ENCODE peak calls at places on chromosomes 5 and 9, in nine cellular contexts. X is esophagus squamous epithelium, W is HCT116, A is AG10803, R is dorsolateral prefrontal cortex, K is heart left ventricle, I is tibial artery, N is IMR-90, C is Peyer's patch. V is an unnamed sample.
A peak's percentile ranks its signal among the peaks of the same experiment; 100 is the strongest.

GRCh38 chr9:110115868-110116542 is 92.0 kb downstream of the C9orf152 start:
- DNase-seq in A (peak; percentile 77), R (no peak), W (no peak), N (peak; percentile 91), I (no peak), K (no peak), X (no peak), C (no peak), V (no peak)

GRCh38 chr5:150836703-150837102 is 9.6 kb upstream of the IRGM start:
- DNase-seq in X (no peak), C (no peak), R (no peak), W (no peak), N (no peak), A (no peak), K (no peak), I (no peak), V (no peak)

GRCh38 chr9:131312822-131313770 is 23.6 kb downstream of the PLPP7 start:
- DNase-seq in K (no peak), W (no peak), A (no peak), C (no peak), N (no peak), I (no peak), X (no peak), R (peak; percentile 31), V (no peak)

GRCh38 chr5:16894236-16895057 is 41.6 kb downstream of the MYO10 start:
- DNase-seq in K (no peak), X (no peak), I (no peak), W (peak; percentile 89), A (peak; percentile 73), C (peak; percentile 75), N (peak; percentile 96), R (no peak), V (no peak)

GRCh38 chr5:156824800-156825199 is 25.3 kb upstream of the PPP1R2B start:
- DNase-seq in K (no peak), I (no peak), W (peak; percentile 21), A (peak; percentile 72), C (no peak), N (peak; percentile 58), R (peak; percentile 19), X (no peak), V (no peak)

GRCh38 chr9:24487250-24487861 is 58.3 kb downstream of the IZUMO3 start:
- DNase-seq in I (no peak), K (no peak), X (no peak), R (no peak), C (no peak), N (no peak), A (no peak), W (no peak), V (no peak)

GRCh38 chr5:597871-598563 is 14.1 kb upstream of the CEP72 start:
- DNase-seq in A (no peak), K (no peak), R (no peak), W (no peak), C (no peak), I (no peak), N (no peak), X (no peak), V (no peak)

GRCh38 chr5:99590806-99591205 is 662.0 kb upstream of the CHD1 start:
- DNase-seq in X (no peak), K (no peak), W (no peak), R (no peak), C (no peak), A (no peak), N (no peak), I (no peak), V (no peak)

GRCh38 chr9:92608221-92609141 is 61.5 kb downstream of the IPPK start:
- DNase-seq in R (no peak), N (no peak), C (no peak), A (peak; percentile 43), W (no peak), K (peak; percentile 60), X (no peak), I (no peak), V (no peak)

GRCh38 chr5:94433393-94434149 is 184.8 kb downstream of the KIAA0825 start:
- DNase-seq in W (peak; percentile 73), R (no peak), K (no peak), C (no peak), X (no peak), A (peak; percentile 95), I (peak; percentile 54), N (peak; percentile 64), V (no peak)

GRCh38 chr5:102715405-102715804 is 39.7 kb upstream of the PAM start:
- DNase-seq in A (peak; percentile 93), N (peak; percentile 90), K (no peak), X (no peak), C (no peak), I (no peak), W (peak; percentile 60), R (no peak), V (no peak)

GRCh38 chr9:84997472-84997871 is 327.9 kb downstream of the NTRK2 start:
- DNase-seq in W (no peak), C (no peak), A (no peak), I (no peak), X (no peak), R (peak; percentile 30), K (no peak), N (no peak), V (no peak)

GRCh38 chr9:70802206-70802605 is 319.2 kb downstream of the TRPM3 start:
- DNase-seq in C (no peak), R (no peak), A (peak; percentile 76), K (no peak), W (no peak), I (no peak), X (no peak), N (no peak), V (no peak)

GRCh38 chr5:98865690-98866089 is 63.1 kb downstream of the CHD1 start:
- DNase-seq in R (no peak), W (no peak), N (no peak), I (no peak), C (no peak), A (no peak), K (no peak), X (no peak), V (no peak)

GRCh38 chr5:154896562-154896919 is 38.1 kb downstream of the CNOT8 start:
- DNase-seq in W (no peak), A (no peak), R (no peak), N (no peak), I (no peak), K (no peak), X (no peak), C (no peak), V (no peak)

GRCh38 chr9:88478236-88478635 is 56.7 kb upstream of the NXNL2 start:
- DNase-seq in K (no peak), I (no peak), R (no peak), A (no peak), N (peak; percentile 22), C (no peak), X (no peak), W (no peak), V (no peak)

GRCh38 chr5:105956456-105957177 is 1714.1 kb downstream of the EFNA5 start:
- DNase-seq in X (no peak), R (no peak), N (peak; percentile 35), A (no peak), I (no peak), K (no peak), C (no peak), W (no peak), V (no peak)

GRCh38 chr5:144691936-144692335 is 521.3 kb downstream of the KCTD16 start:
- DNase-seq in X (no peak), C (no peak), A (no peak), I (no peak), R (no peak), N (peak; percentile 1), K (no peak), W (no peak), V (no peak)

GRCh38 chr9:113578877-113579269 is 115.3 kb downstream of the RGS3 start:
- DNase-seq in W (peak; percentile 59), X (peak; percentile 41), N (peak; percentile 97), C (peak; percentile 63), R (no peak), I (peak; percentile 62), A (peak; percentile 92), K (no peak), V (no peak)

GRCh38 chr5:31864015-31864414 is 225.1 kb downstream of the PDZD2 start:
- DNase-seq in R (no peak), A (no peak), X (no peak), I (no peak), C (no peak), N (no peak), W (no peak), K (no peak), V (no peak)
- TF ChIP-seq CTCF in R (no peak), A (no peak), X (no peak), I (no peak), C (no peak), N (no peak), W (no peak), K (no peak), V (no peak)

GRCh38 chr9:16133556-16134227 is 580.8 kb downstream of the CCDC171 start:
- DNase-seq in A (peak; percentile 56), N (peak; percentile 48), C (peak; percentile 56), I (peak; percentile 30), X (no peak), R (peak; percentile 31), W (peak; percentile 70), K (no peak), V (no peak)
- TF ChIP-seq CTCF in A (peak; percentile 61), N (peak; percentile 48), C (peak; percentile 67), I (peak; percentile 51), X (peak; percentile 46), R (peak; percentile 69), W (peak; percentile 50), K (peak; percentile 62), V (peak; percentile 86)

GRCh38 chr9:134324359-134325095 is 1.7 kb upstream of the RXRA start:
- DNase-seq in C (peak; percentile 52), R (no peak), A (peak; percentile 50), K (peak; percentile 13), N (peak; percentile 35), W (no peak), I (no peak), X (no peak), V (no peak)

GRCh38 chr9:134327671-134328231 is 1.5 kb downstream of the RXRA start:
- DNase-seq in C (no peak), R (no peak), X (no peak), K (no peak), W (no peak), I (no peak), N (no peak), A (no peak), V (no peak)

GRCh38 chr9:134325096-134325812 is 1.0 kb upstream of the RXRA start:
- DNase-seq in A (peak; percentile 53), C (peak; percentile 82), R (no peak), X (no peak), W (no peak), I (no peak), N (peak; percentile 49), K (peak; percentile 52), V (no peak)

GRCh38 chr9:134326754-134327526 is 685 bp downstream of the RXRA start:
- DNase-seq in R (no peak), I (no peak), X (no peak), A (peak; percentile 23), K (no peak), C (peak; percentile 67), N (peak; percentile 31), W (no peak), V (no peak)

GRCh38 chr9:134325813-134326753 is at the start of gene RXRA:
- DNase-seq in X (no peak), C (peak; percentile 92), R (peak; percentile 55), K (peak; percentile 90), A (peak; percentile 92), I (peak; percentile 76), W (no peak), N (peak; percentile 80), V (no peak)
- TF ChIP-seq CTCF in X (no peak), C (peak; percentile 25), R (no peak), K (no peak), A (peak; percentile 21), I (no peak), W (no peak), N (peak; percentile 38), V (peak; percentile 62)

GRCh38 chr9:78235771-78236510 is at the start of gene CEP78:
- DNase-seq in R (peak; percentile 90), C (peak; percentile 93), I (peak; percentile 87), W (peak; percentile 85), X (peak; percentile 36), K (peak; percentile 91), A (peak; percentile 91), N (peak; percentile 92), V (peak; percentile 98)
- TF ChIP-seq CTCF in R (no peak), C (no peak), I (no peak), W (no peak), X (no peak), K (no peak), A (no peak), N (no peak), V (no peak)